ENCODE peak calls at places on chromosomes 12 and 14, in eight cellular contexts. N is GM20000; G is ascending aorta; V is activated CD4-positive, alpha-beta T cell treated with anti-CD3 and anti-CD28 coated beads, Interleukin-2, amount 50 U/mL, for 1 hour; I is glomerular endothelial cell; X is stimulated activated effector memory CD8-positive, alpha-beta T cell treated with anti-CD3 and anti-CD28 coated beads, Interleukin-12 subunit alpha, Interleukin-12 subunit beta, amount 100 ng/mL, for 72 hours; A is gastrocnemius medialis; K is stimulated activated CD8-positive, alpha-beta memory T cell treated with anti-CD3 and anti-CD28 coated beads, Interleukin-4, amount 100 ng/mL, for 1 hour. F is an unnamed sample.

GRCh38 chr14:90487031-90487430 is 90.2 kb downstream of the CALM1 start:
- DNase-seq in G (no peak), X (no peak), V (no peak), K (no peak), A (no peak), I (no peak), N (no peak), F (peak; percentile 57)

GRCh38 chr12:71438670-71439361 is 782 bp upstream of the LGR5 start:
- DNase-seq in G (no peak), X (no peak), V (no peak), A (no peak), I (no peak), N (peak; percentile 22), K (no peak), F (no peak)

GRCh38 chr12:105402366-105402765 is 71.9 kb downstream of the C12orf75 start:
- DNase-seq in G (no peak), N (no peak), K (no peak), A (no peak), V (no peak), X (no peak), I (no peak), F (no peak)

GRCh38 chr14:105042813-105043212 is 21.9 kb upstream of the CDCA4 start:
- DNase-seq in V (no peak), N (no peak), A (no peak), I (no peak), G (no peak), X (no peak), K (no peak), F (no peak)

GRCh38 chr14:103528512-103529382 is at the start of gene TRMT61A:
- DNase-seq in X (peak; percentile 84), K (peak; percentile 55), N (peak; percentile 98), V (peak; percentile 75), I (no peak), A (peak; percentile 86), G (peak; percentile 94), F (peak; percentile 92)

GRCh38 chr14:69260246-69260978 is 454 bp downstream of the GALNT16 start:
- DNase-seq in K (no peak), A (no peak), N (peak; percentile 62), X (no peak), G (peak; percentile 70), V (no peak), I (no peak), F (no peak)

GRCh38 chr14:101008196-101008595 is 104.7 kb upstream of the RTL1 start:
- DNase-seq in K (no peak), I (no peak), V (no peak), N (peak; percentile 3), A (no peak), G (no peak), X (no peak), F (no peak)

GRCh38 chr12:95970905-95971304 is 25.2 kb downstream of the HAL start:
- DNase-seq in N (no peak), X (peak; percentile 25), G (no peak), I (no peak), V (no peak), K (no peak), A (no peak), F (no peak)

GRCh38 chr12:9925746-9926393 is 6.3 kb downstream of the CLEC2A start:
- DNase-seq in N (peak; percentile 18), I (peak; percentile 39), K (no peak), X (no peak), G (no peak), V (no peak), A (no peak), F (no peak)

GRCh38 chr12:45122776-45123380 is 72.0 kb upstream of the DBX2 start:
- DNase-seq in N (no peak), A (no peak), K (no peak), V (no peak), I (no peak), G (no peak), X (no peak), F (no peak)

GRCh38 chr12:30519535-30519934 is 176.1 kb downstream of the IPO8 start:
- DNase-seq in I (no peak), V (no peak), G (no peak), A (no peak), X (no peak), K (no peak), N (no peak), F (no peak)

GRCh38 chr12:107014050-107014449 is 27.1 kb upstream of the MTERF2 start:
- DNase-seq in X (no peak), A (no peak), K (no peak), G (no peak), I (no peak), V (no peak), N (no peak), F (peak; percentile 43)

F was measured in mucosa of gallbladder.